ENCODE peak calls at places on chromosomes 4 and X, in six cellular contexts. E is WTC11, J is HepG2, U is HEK293T, L is K562, Y is GM12878. N is an unnamed sample.

GRCh38 chr4:182205293-182205692 is 37.9 kb upstream of the TENM3 start:
- DNase-seq in L (no peak), U (no peak), E (no peak), J (no peak), Y (no peak), N (no peak)

GRCh38 chrX:87582453-87582852 is 64.9 kb downstream of the KLHL4 start:
- DNase-seq in E (no peak), J (no peak), L (no peak), Y (no peak), U (no peak), N (no peak)

GRCh38 chrX:41259516-41259915 is 74.4 kb upstream of the DDX3X start:
- DNase-seq in Y (no peak), J (peak; percentile 25), U (no peak), L (no peak), E (peak; percentile 13), N (no peak)

GRCh38 chr4:143391261-143391660 is 54.6 kb downstream of the GAB1 start:
- DNase-seq in U (no peak), Y (no peak), E (no peak), J (no peak), L (no peak), N (no peak)

GRCh38 chr4:116849620-116850019 is 235.8 kb downstream of the TRAM1L1 start:
- DNase-seq in Y (no peak), J (no peak), U (no peak), L (no peak), E (no peak), N (no peak)

GRCh38 chr4:47686294-47686872 is 151.5 kb downstream of the CORIN start:
- DNase-seq in U (peak; percentile 44), L (peak; percentile 61), E (peak; percentile 73), Y (peak; percentile 13), J (peak; percentile 35), N (peak; percentile 43)

GRCh38 chrX:78595901-78596502 is 63.1 kb downstream of the RTL3 start:
- DNase-seq in J (no peak), U (no peak), E (peak; percentile 37), L (no peak), Y (no peak), N (no peak)

GRCh38 chrX:6456196-6456595 is 78.7 kb downstream of the VCX3A start:
- DNase-seq in L (no peak), J (no peak), Y (no peak), E (no peak), U (no peak), N (no peak)

GRCh38 chr4:185566972-185567749 is 31.9 kb upstream of the PDLIM3 start:
- DNase-seq in U (no peak), L (no peak), Y (no peak), J (peak; percentile 78), E (no peak), N (no peak)

GRCh38 chr4:48746608-48747374 is 33.3 kb downstream of the FRYL start:
- DNase-seq in E (no peak), U (no peak), L (no peak), Y (no peak), J (no peak), N (no peak)

GRCh38 chr4:24164797-24165196 is 274.9 kb upstream of the PPARGC1A start:
- DNase-seq in L (no peak), Y (no peak), U (no peak), E (no peak), J (no peak), N (no peak)

GRCh38 chr4:10640535-10641159 is 43.9 kb downstream of the CLNK start:
- DNase-seq in E (no peak), L (no peak), J (no peak), Y (no peak), U (no peak), N (no peak)

GRCh38 chr4:3225946-3226345 is 23.0 kb upstream of the MSANTD1 start:
- DNase-seq in U (no peak), J (no peak), Y (no peak), E (no peak), L (no peak), N (no peak)

GRCh38 chrX:134172588-134173259 is 64.3 kb upstream of the CCDC160 start:
- DNase-seq in Y (no peak), U (no peak), J (no peak), E (no peak), L (no peak), N (no peak)

GRCh38 chr4:20832821-20833220 is 132.6 kb downstream of the PACRGL start:
- DNase-seq in L (no peak), Y (no peak), U (no peak), J (no peak), E (no peak), N (no peak)

GRCh38 chrX:103864886-103865534 is 33.0 kb upstream of the RAB9B start:
- DNase-seq in E (no peak), L (no peak), Y (no peak), J (no peak), U (no peak), N (no peak)

GRCh38 chrX:107827137-107827831 is 1.6 kb downstream of the MID2 start:
- DNase-seq in Y (no peak), E (no peak), U (peak; percentile 29), L (no peak), J (no peak), N (no peak)

GRCh38 chrX:17521871-17522693 is 147.1 kb downstream of the NHS start:
- DNase-seq in U (peak; percentile 45), Y (no peak), J (no peak), E (peak; percentile 38), L (peak; percentile 8), N (peak; percentile 16)

GRCh38 chr4:119765951-119766350 is 137.3 kb upstream of the PDE5A start:
- DNase-seq in J (no peak), L (no peak), E (no peak), Y (no peak), U (no peak), N (no peak)

GRCh38 chr4:26342328-26343040 is 21.7 kb downstream of the RBPJ start:
- DNase-seq in J (peak; percentile 9), E (no peak), U (peak; percentile 18), L (peak; percentile 13), Y (no peak), N (peak; percentile 23)

GRCh38 chr4:23135792-23136645 is 443.3 kb downstream of the GBA3 start:
- DNase-seq in U (peak; percentile 12), Y (no peak), J (peak; percentile 35), E (no peak), L (peak; percentile 56), N (peak; percentile 12)

GRCh38 chr4:23438764-23439163 is 451.1 kb downstream of the PPARGC1A start:
- DNase-seq in U (no peak), J (no peak), E (no peak), L (no peak), Y (no peak), N (no peak)

GRCh38 chr4:165814256-165815010 is 58.6 kb upstream of the TLL1 start:
- DNase-seq in E (no peak), J (no peak), L (no peak), Y (no peak), U (no peak), N (no peak)

GRCh38 chr4:183571350-183572076 is 66.7 kb downstream of the ING2 start:
- DNase-seq in E (no peak), U (no peak), J (peak; percentile 72), Y (no peak), L (no peak), N (no peak)

GRCh38 chr4:185898413-185898812 is 86.4 kb upstream of the SORBS2 start:
- DNase-seq in L (no peak), E (no peak), U (no peak), Y (no peak), J (no peak), N (no peak)

GRCh38 chr4:145681956-145682355 is 2.0 kb downstream of the C4orf51 start:
- DNase-seq in E (no peak), L (no peak), U (no peak), Y (no peak), J (no peak), N (no peak)

GRCh38 chr4:165965503-165965902 is 92.5 kb downstream of the TLL1 start:
- DNase-seq in U (no peak), Y (no peak), L (no peak), J (peak; percentile 1), E (no peak), N (no peak)

GRCh38 chr4:13865871-13866669 is 238.5 kb upstream of the BOD1L1 start:
- DNase-seq in Y (no peak), J (no peak), U (no peak), L (no peak), E (no peak), N (no peak)

GRCh38 chrX:26376037-26376708 is 160.2 kb downstream of the MAGEB5 start:
- DNase-seq in J (no peak), L (no peak), U (no peak), E (no peak), Y (no peak), N (no peak)

GRCh38 chr4:185846550-185847210 is 34.7 kb upstream of the SORBS2 start:
- DNase-seq in U (no peak), L (no peak), E (no peak), Y (no peak), J (no peak), N (no peak)

GRCh38 chr4:1945492-1945891 is 63.3 kb downstream of the NELFA start:
- DNase-seq in J (no peak), U (no peak), L (no peak), E (no peak), Y (no peak), N (no peak)

GRCh38 chr4:10965196-10965595 is 280.6 kb upstream of the CLNK start:
- DNase-seq in Y (no peak), U (no peak), E (no peak), J (no peak), L (no peak), N (no peak)

GRCh38 chr4:8727131-8727530 is 134.6 kb downstream of the CPZ start:
- DNase-seq in Y (no peak), L (no peak), U (no peak), J (no peak), E (no peak), N (no peak)

GRCh38 chr4:15659768-15660394 is 4.7 kb upstream of the FBXL5 start:
- DNase-seq in Y (no peak), J (no peak), U (no peak), L (no peak), E (no peak), N (no peak)
- TF ChIP-seq SP1 in Y (no peak), J (no peak), U (no peak), L (no peak), E (no peak), N (no peak)

DNA sequence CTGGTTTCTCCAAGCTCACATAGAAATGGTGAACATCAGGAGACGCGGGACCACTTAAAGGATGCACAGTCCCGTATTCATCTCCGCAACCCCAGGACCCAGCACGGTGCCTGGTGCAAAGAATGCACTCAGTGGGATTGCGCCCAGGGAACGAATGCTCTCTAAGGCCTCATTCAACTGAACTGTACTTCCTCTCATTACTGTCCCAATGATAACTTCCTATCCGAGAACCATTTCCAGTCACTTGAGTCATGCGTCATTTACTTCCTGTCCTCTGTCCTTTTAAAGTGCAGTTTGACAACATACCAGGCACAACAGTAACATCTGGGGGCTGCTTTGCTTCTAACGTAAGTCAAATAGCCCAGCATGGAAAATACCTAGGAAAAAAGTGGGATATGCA is 75.7 kb downstream of the RBM47 start:
- DNase-seq in Y (no peak), J (no peak), L (no peak), U (no peak), E (no peak), N (no peak)
- TF ChIP-seq SP1 in Y (no peak), J (no peak), L (no peak), U (no peak), E (no peak), N (no peak)

GRCh38 chrX:39631275-39631674 is 466.5 kb downstream of the BCOR start:
- DNase-seq in J (no peak), U (no peak), E (no peak), L (no peak), Y (no peak), N (no peak)
- TF ChIP-seq SP1 in J (no peak), U (no peak), E (no peak), L (no peak), Y (no peak), N (no peak)

GRCh38 chr4:72843466-72843865 is 226.1 kb downstream of the COX18 start:
- DNase-seq in L (no peak), E (no peak), J (no peak), Y (no peak), U (no peak), N (no peak)
- TF ChIP-seq SP1 in L (no peak), E (no peak), J (no peak), Y (no peak), U (no peak), N (no peak)

N was measured in HCT116.